ENCODE peak calls at places on chromosomes 6 and 20, in four cellular contexts. E, L, D and P are unnamed samples.

GRCh38 chr20:46482864-46483263 is 30.5 kb downstream of the ZNF334 start:
- DNase-seq in L (no peak), D (no peak), E (no peak), P (no peak)

GRCh38 chr20:38127920-38128528 is 37.0 kb downstream of the TGM2 start:
- DNase-seq in D (no peak), L (no peak), E (no peak), P (no peak)

GRCh38 chr6:163705923-163706322 is 291.4 kb downstream of the QKI start:
- DNase-seq in E (peak), L (no peak), D (no peak), P (no peak)

GRCh38 chr6:163825033-163825432 is 410.5 kb downstream of the QKI start:
- DNase-seq in L (no peak), E (no peak), D (no peak), P (no peak)

GRCh38 chr6:31581511-31582229 is 554 bp downstream of the LTB start:
- DNase-seq in L (no peak), D (no peak), E (no peak), P (no peak)

GRCh38 chr6:113488061-113488460 is 369.1 kb upstream of the MARCKS start:
- DNase-seq in D (no peak), E (no peak), L (no peak), P (no peak)

GRCh38 chr6:140203611-140204553 is 829.4 kb upstream of the CITED2 start:
- DNase-seq in D (no peak), E (no peak), L (no peak), P (no peak)

GRCh38 chr20:42193119-42193518 is 574.9 kb upstream of the CHD6 start:
- DNase-seq in L (no peak), E (no peak), D (no peak), P (no peak)

GRCh38 chr20:23235173-23236027 is 115.2 kb upstream of the NXT1 start:
- DNase-seq in D (peak), E (no peak), L (peak), P (peak)

GRCh38 chr20:9493818-9494217 is 20.6 kb upstream of the LAMP5 start:
- DNase-seq in L (no peak), E (no peak), D (no peak), P (no peak)

GRCh38 chr20:46814366-46815232 is 80.0 kb upstream of the EYA2 start:
- DNase-seq in L (peak), E (no peak), D (no peak), P (peak)

GRCh38 chr6:165439928-165440554 is 130.6 kb upstream of the C6orf118 start:
- DNase-seq in D (no peak), L (peak), E (no peak), P (peak)

GRCh38 chr20:63735859-63736718 is at the start of gene LIME1:
- DNase-seq in L (no peak), E (no peak), D (peak), P (no peak)

GRCh38 chr20:48350291-48350988 is 477.4 kb downstream of the PREX1 start:
- DNase-seq in L (peak), D (peak), E (no peak), P (peak)

GRCh38 chr6:158697798-158698197 is 47.9 kb downstream of the SYTL3 start:
- DNase-seq in E (no peak), L (no peak), D (no peak), P (no peak)

DNA sequence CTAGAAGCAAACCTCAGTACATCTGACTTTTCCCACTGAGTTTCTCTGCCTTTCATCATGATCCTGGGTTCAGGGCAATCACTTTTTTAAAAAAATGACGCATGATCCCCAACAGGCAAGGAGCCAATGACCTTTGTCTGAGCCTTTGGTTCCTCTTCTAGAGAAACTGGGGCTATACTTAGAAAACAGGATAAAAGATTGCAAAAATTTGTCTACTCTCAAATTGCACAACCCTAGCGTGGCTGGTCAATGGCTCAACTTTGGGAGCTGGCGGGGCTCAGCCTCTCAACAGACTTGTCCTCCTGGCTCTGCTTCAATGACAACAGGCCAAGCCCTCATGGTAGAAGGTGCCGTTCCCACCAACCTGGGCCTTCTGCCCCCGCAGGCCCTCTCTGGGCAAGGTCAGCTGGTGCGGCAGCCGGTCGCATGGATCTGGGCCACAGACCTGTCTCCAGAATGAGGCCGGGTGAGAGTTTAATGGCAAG is 48.7 kb downstream of the PDYN start:
- DNase-seq in L (no peak), D (no peak), E (no peak), P (no peak)
- TF ChIP-seq TARDBP in L (no peak), D (no peak), E (no peak), P (no peak)

DNA sequence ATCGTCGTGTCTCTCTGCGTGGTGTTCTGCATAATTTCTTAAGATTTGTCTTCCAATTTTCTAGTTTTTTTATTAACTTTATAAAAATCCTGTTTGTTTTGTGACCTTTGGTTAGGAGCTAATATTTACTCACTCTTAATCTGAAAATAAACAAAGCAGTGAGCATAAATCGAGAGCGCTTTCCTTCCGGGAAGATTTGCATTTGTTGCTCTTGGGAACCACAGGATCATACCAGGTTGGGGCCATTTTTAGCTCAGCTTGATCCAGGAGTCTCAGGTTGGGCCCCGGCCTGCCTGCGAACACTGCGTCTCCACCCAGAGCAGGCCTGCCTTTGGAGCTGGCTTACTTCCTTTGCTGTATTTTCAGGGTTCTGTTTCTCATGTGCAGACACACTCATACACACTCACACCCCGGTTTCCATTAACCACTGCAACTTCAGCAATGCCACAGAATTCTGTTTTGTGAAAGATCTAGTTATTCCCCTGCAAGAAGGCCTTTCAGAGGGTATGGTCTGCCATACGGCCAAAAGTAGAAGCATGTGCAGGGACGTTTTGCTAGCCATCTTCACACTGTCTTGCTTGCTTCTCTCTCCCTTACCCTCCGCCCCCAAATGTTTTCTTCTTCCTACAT is 17.3 kb downstream of the BPHL start:
- DNase-seq in L (peak), D (no peak), E (no peak), P (no peak)
- TF ChIP-seq FOXM1 in L (no peak), D (no peak), E (no peak), P (no peak)

GRCh38 chr6:125829433-125829832 is 38.7 kb downstream of the NCOA7 start:
- DNase-seq in L (no peak), E (no peak), D (no peak), P (no peak)
- TF ChIP-seq TARDBP in L (no peak), E (no peak), D (no peak), P (no peak)

DNA sequence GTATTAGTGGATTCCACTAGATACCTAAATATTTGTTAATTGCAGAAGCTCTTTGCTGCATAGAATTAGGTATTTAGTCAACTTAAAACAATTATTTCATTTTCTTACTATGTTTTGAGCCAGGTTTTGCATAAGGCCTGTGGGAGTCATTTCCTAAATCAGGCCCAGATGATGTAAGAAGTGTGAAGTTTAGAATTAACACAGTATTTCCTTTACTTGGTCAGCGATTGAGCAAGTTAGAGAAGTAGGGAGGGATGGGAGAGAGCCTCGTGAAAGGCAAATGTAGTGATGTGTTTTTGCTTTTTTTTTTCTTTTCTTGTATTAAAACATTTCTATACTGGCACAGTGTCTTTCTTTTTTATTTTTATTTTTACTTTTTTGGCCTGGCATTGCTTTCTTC is 711.1 kb downstream of the HDGFL1 start:
- DNase-seq in L (no peak), E (no peak), D (no peak), P (no peak)
- TF ChIP-seq FOXM1 in L (no peak), E (no peak), D (no peak), P (no peak)

DNA sequence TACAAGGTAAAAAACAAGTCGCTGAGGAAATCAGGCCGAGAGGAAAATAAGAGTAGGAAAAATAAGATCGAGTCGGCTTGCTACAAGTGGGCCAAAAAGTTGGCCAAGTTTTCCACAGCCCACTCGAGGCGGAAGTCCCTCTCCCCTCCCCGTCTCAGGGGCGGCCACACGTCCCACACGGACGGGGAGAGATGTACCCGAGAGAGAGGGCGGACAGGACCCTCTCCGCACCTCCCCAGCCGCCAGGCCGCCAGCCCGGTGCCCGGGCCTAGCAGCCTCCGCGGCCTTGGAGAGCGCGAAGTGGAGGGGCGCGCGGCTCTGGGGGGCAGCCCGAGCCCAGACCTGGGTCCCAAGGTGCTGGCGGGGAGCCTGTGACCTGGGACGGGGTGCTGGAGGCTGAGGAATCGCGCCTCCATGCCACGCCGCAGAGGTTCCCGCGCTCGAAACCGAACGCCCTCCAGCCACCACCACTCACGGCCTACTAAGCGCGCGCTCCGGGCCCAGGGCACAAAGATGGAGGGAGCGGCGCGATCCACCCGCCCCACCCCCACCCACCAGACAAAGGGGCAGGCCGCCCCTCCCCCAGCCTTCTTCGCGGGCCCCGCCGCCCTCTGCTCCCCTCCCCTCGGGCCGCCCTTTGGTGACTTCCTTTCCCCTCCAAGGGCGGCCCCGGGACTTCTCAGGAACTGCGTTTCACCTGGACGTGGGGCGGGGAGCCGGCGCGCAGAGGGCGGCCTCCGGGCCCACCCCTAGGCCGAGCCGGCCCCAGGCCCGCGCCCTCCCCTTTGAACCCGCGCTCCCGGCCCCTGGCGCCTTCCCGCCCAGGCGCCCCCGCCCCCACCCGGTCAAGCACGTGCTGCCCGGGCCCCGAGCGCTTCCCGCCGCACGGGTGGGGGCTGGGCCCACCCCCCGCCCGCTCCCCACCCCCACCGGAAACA is 1.7 kb upstream of the HMGA1 start:
- DNase-seq in L (no peak), E (no peak), D (peak), P (no peak)
- TF ChIP-seq TARDBP in L (no peak), E (no peak), D (no peak), P (no peak)

DNA sequence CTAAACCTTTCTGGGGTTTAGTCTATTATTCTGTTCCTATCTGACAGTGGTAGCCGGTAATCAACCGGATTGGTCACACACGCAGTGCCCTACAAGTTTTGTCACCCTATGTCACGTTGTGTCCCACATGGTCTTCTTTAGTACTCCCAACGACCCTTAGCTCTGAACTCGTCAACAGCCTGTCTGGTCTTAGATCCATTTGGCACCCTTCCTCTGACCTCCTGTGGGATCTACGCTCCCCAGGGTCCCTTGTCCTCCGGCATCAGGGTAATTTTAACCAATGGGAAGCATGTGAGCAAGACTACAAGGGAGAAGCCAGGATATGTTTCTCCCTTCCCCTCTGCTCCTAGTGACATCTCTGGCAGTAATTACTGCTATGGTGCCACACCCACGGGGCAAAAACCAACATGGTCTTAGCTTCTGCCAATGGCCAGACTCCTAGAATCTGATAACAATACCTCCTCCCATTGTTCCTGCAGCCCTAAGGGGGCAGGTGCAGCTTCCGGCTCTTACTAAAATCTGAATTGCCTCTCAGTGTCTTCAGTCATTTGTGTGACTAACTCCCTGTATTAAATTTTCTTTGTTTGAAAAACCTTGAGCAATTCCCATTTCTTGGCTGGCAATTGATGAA is 56.6 kb downstream of the MAFB start:
- DNase-seq in E (no peak), D (no peak), L (no peak), P (no peak)
- TF ChIP-seq FOXM1 in E (no peak), D (no peak), L (no peak), P (no peak)

DNA sequence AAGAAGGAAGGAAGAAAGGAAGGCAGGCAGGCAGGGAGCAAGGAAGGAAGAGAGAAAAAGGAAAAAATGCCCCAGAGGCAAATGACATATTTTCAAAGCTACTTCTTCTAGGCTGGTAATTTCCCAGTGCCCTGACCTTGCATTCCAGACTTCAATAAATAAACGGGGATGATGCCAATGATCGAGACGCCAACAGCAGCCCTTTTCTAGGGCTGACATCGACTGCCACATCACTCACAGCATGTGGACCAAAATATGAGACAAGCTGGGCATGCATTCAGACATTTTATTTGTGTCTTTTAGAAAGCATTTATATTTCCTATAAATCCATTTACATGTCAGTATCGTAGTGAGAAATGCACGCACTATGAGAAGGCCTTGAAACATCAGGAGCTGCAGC is 148.8 kb upstream of the AGPAT4 start:
- DNase-seq in D (no peak), E (no peak), L (no peak), P (no peak)
- TF ChIP-seq TARDBP in D (no peak), E (no peak), L (no peak), P (no peak)

GRCh38 chr20:57772349-57772964 is 62.6 kb upstream of the PMEPA1 start:
- DNase-seq in E (no peak), L (no peak), D (no peak), P (no peak)
- TF ChIP-seq FOXM1 in E (no peak), L (no peak), D (no peak), P (no peak)